ENCODE peak calls at places on chromosome 10, in nine cellular contexts. One of them, this sample, is unnamed.

GRCh38 chr10:97540669-97541500 is 31.7 kb upstream of the ANKRD2 start:
- DNase-seq in A549: no peak
- DNase-seq in GM12891: no peak
- DNase-seq in nucleus accumbens: no peak
- DNase-seq in GM20000: no peak
- DNase-seq in fibroblast of pulmonary artery: peak; percentile 56
- DNase-seq in NCI-H1694 treated with DMSO at 0.1 percent for 48 hours: no peak
- DNase-seq in GM13976: no peak
- DNase-seq in fibroblast of mammary gland: peak; percentile 49
- DNase-seq in this sample: no peak

GRCh38 chr10:44393051-44393630 is 8.2 kb upstream of the CXCL12 start:
- DNase-seq in A549: no peak
- DNase-seq in GM12891: no peak
- DNase-seq in nucleus accumbens: no peak
- DNase-seq in GM20000: no peak
- DNase-seq in fibroblast of pulmonary artery: no peak
- DNase-seq in NCI-H1694 treated with DMSO at 0.1 percent for 48 hours: no peak
- DNase-seq in GM13976: no peak
- DNase-seq in fibroblast of mammary gland: no peak
- DNase-seq in this sample: no peak

GRCh38 chr10:15280462-15280861 is 90.6 kb downstream of the FAM171A1 start:
- DNase-seq in A549: no peak
- DNase-seq in GM12891: no peak
- DNase-seq in nucleus accumbens: no peak
- DNase-seq in GM20000: no peak
- DNase-seq in fibroblast of pulmonary artery: peak; percentile 50
- DNase-seq in NCI-H1694 treated with DMSO at 0.1 percent for 48 hours: no peak
- DNase-seq in GM13976: no peak
- DNase-seq in fibroblast of mammary gland: no peak
- DNase-seq in this sample: no peak

GRCh38 chr10:45580781-45581496 is 91.6 kb downstream of the ZFAND4 start:
- DNase-seq in A549: no peak
- DNase-seq in GM12891: no peak
- DNase-seq in nucleus accumbens: no peak
- DNase-seq in GM20000: peak; percentile 30
- DNase-seq in fibroblast of pulmonary artery: no peak
- DNase-seq in NCI-H1694 treated with DMSO at 0.1 percent for 48 hours: no peak
- DNase-seq in GM13976: no peak
- DNase-seq in fibroblast of mammary gland: no peak
- DNase-seq in this sample: no peak

GRCh38 chr10:109018892-109019507 is 904.3 kb downstream of the XPNPEP1 start:
- DNase-seq in A549: no peak
- DNase-seq in GM12891: no peak
- DNase-seq in nucleus accumbens: no peak
- DNase-seq in GM20000: no peak
- DNase-seq in fibroblast of pulmonary artery: no peak
- DNase-seq in NCI-H1694 treated with DMSO at 0.1 percent for 48 hours: peak; percentile 45
- DNase-seq in GM13976: no peak
- DNase-seq in fibroblast of mammary gland: peak; percentile 12
- DNase-seq in this sample: no peak

GRCh38 chr10:116271593-116272496 is 1.2 kb downstream of the GFRA1 start:
- DNase-seq in A549: peak; percentile 31
- DNase-seq in GM12891: no peak
- DNase-seq in nucleus accumbens: no peak
- DNase-seq in GM20000: peak; percentile 56
- DNase-seq in fibroblast of pulmonary artery: no peak
- DNase-seq in NCI-H1694 treated with DMSO at 0.1 percent for 48 hours: no peak
- DNase-seq in GM13976: no peak
- DNase-seq in fibroblast of mammary gland: no peak
- DNase-seq in this sample: peak; percentile 19

GRCh38 chr10:33015798-33016547 is 57.9 kb upstream of the ITGB1 start:
- DNase-seq in A549: no peak
- DNase-seq in GM12891: no peak
- DNase-seq in nucleus accumbens: no peak
- DNase-seq in GM20000: no peak
- DNase-seq in fibroblast of pulmonary artery: no peak
- DNase-seq in NCI-H1694 treated with DMSO at 0.1 percent for 48 hours: no peak
- DNase-seq in GM13976: no peak
- DNase-seq in fibroblast of mammary gland: peak; percentile 83
- DNase-seq in this sample: no peak

GRCh38 chr10:88244781-88245350 is 338.3 kb downstream of the RNLS start:
- DNase-seq in A549: no peak
- DNase-seq in GM12891: no peak
- DNase-seq in nucleus accumbens: no peak
- DNase-seq in GM20000: no peak
- DNase-seq in fibroblast of pulmonary artery: no peak
- DNase-seq in NCI-H1694 treated with DMSO at 0.1 percent for 48 hours: no peak
- DNase-seq in GM13976: no peak
- DNase-seq in fibroblast of mammary gland: no peak
- DNase-seq in this sample: no peak

GRCh38 chr10:86664370-86665217 is 3.7 kb upstream of the LDB3 start:
- DNase-seq in A549: no peak
- DNase-seq in GM12891: no peak
- DNase-seq in nucleus accumbens: no peak
- DNase-seq in GM20000: no peak
- DNase-seq in fibroblast of pulmonary artery: no peak
- DNase-seq in NCI-H1694 treated with DMSO at 0.1 percent for 48 hours: no peak
- DNase-seq in GM13976: no peak
- DNase-seq in fibroblast of mammary gland: no peak
- DNase-seq in this sample: peak; percentile 40

GRCh38 chr10:70122742-70123141 is 9.9 kb downstream of the AIFM2 start:
- DNase-seq in A549: no peak
- DNase-seq in GM12891: no peak
- DNase-seq in nucleus accumbens: no peak
- DNase-seq in GM20000: no peak
- DNase-seq in fibroblast of pulmonary artery: peak; percentile 29
- DNase-seq in NCI-H1694 treated with DMSO at 0.1 percent for 48 hours: no peak
- DNase-seq in GM13976: no peak
- DNase-seq in fibroblast of mammary gland: no peak
- DNase-seq in this sample: no peak

GRCh38 chr10:110344622-110345021 is 39.9 kb upstream of the SMNDC1 start:
- DNase-seq in A549: no peak
- DNase-seq in GM12891: no peak
- DNase-seq in nucleus accumbens: no peak
- DNase-seq in GM20000: no peak
- DNase-seq in fibroblast of pulmonary artery: no peak
- DNase-seq in NCI-H1694 treated with DMSO at 0.1 percent for 48 hours: peak; percentile 15
- DNase-seq in GM13976: no peak
- DNase-seq in fibroblast of mammary gland: no peak
- DNase-seq in this sample: no peak

GRCh38 chr10:46226900-46227558 is 59.8 kb upstream of the ANTXRL start:
- DNase-seq in A549: no peak
- DNase-seq in GM12891: no peak
- DNase-seq in nucleus accumbens: no peak
- DNase-seq in GM20000: no peak
- DNase-seq in fibroblast of pulmonary artery: no peak
- DNase-seq in NCI-H1694 treated with DMSO at 0.1 percent for 48 hours: no peak
- DNase-seq in GM13976: no peak
- DNase-seq in fibroblast of mammary gland: no peak
- DNase-seq in this sample: no peak

GRCh38 chr10:22931948-22932347 is 4.1 kb downstream of the ARMC3 start:
- DNase-seq in A549: no peak
- DNase-seq in GM12891: no peak
- DNase-seq in nucleus accumbens: no peak
- DNase-seq in GM20000: no peak
- DNase-seq in fibroblast of pulmonary artery: peak; percentile 42
- DNase-seq in NCI-H1694 treated with DMSO at 0.1 percent for 48 hours: no peak
- DNase-seq in GM13976: no peak
- DNase-seq in fibroblast of mammary gland: peak; percentile 84
- DNase-seq in this sample: no peak

GRCh38 chr10:129849853-129850252 is 114.2 kb downstream of the EBF3 start:
- DNase-seq in A549: no peak
- DNase-seq in GM12891: no peak
- DNase-seq in nucleus accumbens: no peak
- DNase-seq in GM20000: no peak
- DNase-seq in fibroblast of pulmonary artery: no peak
- DNase-seq in NCI-H1694 treated with DMSO at 0.1 percent for 48 hours: no peak
- DNase-seq in GM13976: no peak
- DNase-seq in fibroblast of mammary gland: no peak
- DNase-seq in this sample: no peak

GRCh38 chr10:95837368-95837776 is 70.4 kb upstream of the CC2D2B start:
- DNase-seq in A549: no peak
- DNase-seq in GM12891: no peak
- DNase-seq in nucleus accumbens: no peak
- DNase-seq in GM20000: no peak
- DNase-seq in fibroblast of pulmonary artery: no peak
- DNase-seq in NCI-H1694 treated with DMSO at 0.1 percent for 48 hours: no peak
- DNase-seq in GM13976: no peak
- DNase-seq in fibroblast of mammary gland: no peak
- DNase-seq in this sample: no peak

GRCh38 chr10:102775973-102776669 is 32.4 kb downstream of the WBP1L start:
- DNase-seq in A549: no peak
- DNase-seq in GM12891: no peak
- DNase-seq in nucleus accumbens: peak; percentile 19
- DNase-seq in GM20000: no peak
- DNase-seq in fibroblast of pulmonary artery: peak; percentile 96
- DNase-seq in NCI-H1694 treated with DMSO at 0.1 percent for 48 hours: no peak
- DNase-seq in GM13976: no peak
- DNase-seq in fibroblast of mammary gland: peak; percentile 87
- DNase-seq in this sample: peak; percentile 75

GRCh38 chr10:97731346-97732051 is 5.4 kb upstream of the ZFYVE27 start:
- DNase-seq in A549: peak; percentile 60
- DNase-seq in GM12891: no peak
- DNase-seq in nucleus accumbens: no peak
- DNase-seq in GM20000: peak; percentile 54
- DNase-seq in fibroblast of pulmonary artery: peak; percentile 85
- DNase-seq in NCI-H1694 treated with DMSO at 0.1 percent for 48 hours: peak; percentile 52
- DNase-seq in GM13976: peak; percentile 61
- DNase-seq in fibroblast of mammary gland: peak; percentile 79
- DNase-seq in this sample: peak; percentile 58

GRCh38 chr10:71711052-71711623 is 8.4 kb downstream of the C10orf105 start:
- DNase-seq in A549: no peak
- DNase-seq in GM12891: no peak
- DNase-seq in nucleus accumbens: no peak
- DNase-seq in GM20000: no peak
- DNase-seq in fibroblast of pulmonary artery: no peak
- DNase-seq in NCI-H1694 treated with DMSO at 0.1 percent for 48 hours: no peak
- DNase-seq in GM13976: no peak
- DNase-seq in fibroblast of mammary gland: no peak
- DNase-seq in this sample: no peak

GRCh38 chr10:3873728-3874461 is 88.9 kb upstream of the KLF6 start:
- DNase-seq in A549: peak; percentile 62
- DNase-seq in GM12891: no peak
- DNase-seq in nucleus accumbens: no peak
- DNase-seq in GM20000: peak; percentile 77
- DNase-seq in fibroblast of pulmonary artery: peak; percentile 87
- DNase-seq in NCI-H1694 treated with DMSO at 0.1 percent for 48 hours: no peak
- DNase-seq in GM13976: peak; percentile 80
- DNase-seq in fibroblast of mammary gland: peak; percentile 75
- DNase-seq in this sample: no peak

GRCh38 chr10:88282876-88283275 is 300.2 kb downstream of the RNLS start:
- DNase-seq in A549: no peak
- DNase-seq in GM12891: no peak
- DNase-seq in nucleus accumbens: no peak
- DNase-seq in GM20000: no peak
- DNase-seq in fibroblast of pulmonary artery: peak; percentile 11
- DNase-seq in NCI-H1694 treated with DMSO at 0.1 percent for 48 hours: no peak
- DNase-seq in GM13976: no peak
- DNase-seq in fibroblast of mammary gland: peak; percentile 60
- DNase-seq in this sample: no peak

GRCh38 chr10:94524146-94524545 is 21.4 kb upstream of the HELLS start:
- DNase-seq in A549: no peak
- DNase-seq in GM12891: no peak
- DNase-seq in nucleus accumbens: no peak
- DNase-seq in GM20000: no peak
- DNase-seq in fibroblast of pulmonary artery: peak; percentile 24
- DNase-seq in NCI-H1694 treated with DMSO at 0.1 percent for 48 hours: no peak
- DNase-seq in GM13976: no peak
- DNase-seq in fibroblast of mammary gland: peak; percentile 63
- DNase-seq in this sample: no peak

GRCh38 chr10:99524736-99525380 is 7.9 kb upstream of the NKX2-3 start:
- DNase-seq in A549: no peak
- DNase-seq in GM12891: no peak
- DNase-seq in nucleus accumbens: no peak
- DNase-seq in GM20000: no peak
- DNase-seq in fibroblast of pulmonary artery: no peak
- DNase-seq in NCI-H1694 treated with DMSO at 0.1 percent for 48 hours: no peak
- DNase-seq in GM13976: no peak
- DNase-seq in fibroblast of mammary gland: no peak
- DNase-seq in this sample: no peak

GRCh38 chr10:94000638-94001420 is 7.1 kb downstream of the PLCE1 start:
- DNase-seq in A549: no peak
- DNase-seq in GM12891: no peak
- DNase-seq in nucleus accumbens: no peak
- DNase-seq in GM20000: no peak
- DNase-seq in fibroblast of pulmonary artery: no peak
- DNase-seq in NCI-H1694 treated with DMSO at 0.1 percent for 48 hours: no peak
- DNase-seq in GM13976: no peak
- DNase-seq in fibroblast of mammary gland: no peak
- DNase-seq in this sample: no peak

GRCh38 chr10:3853547-3853989 is 68.6 kb upstream of the KLF6 start:
- DNase-seq in A549: no peak
- DNase-seq in GM12891: no peak
- DNase-seq in nucleus accumbens: no peak
- DNase-seq in GM20000: no peak
- DNase-seq in fibroblast of pulmonary artery: peak; percentile 24
- DNase-seq in NCI-H1694 treated with DMSO at 0.1 percent for 48 hours: no peak
- DNase-seq in GM13976: no peak
- DNase-seq in fibroblast of mammary gland: peak; percentile 49
- DNase-seq in this sample: no peak

GRCh38 chr10:124745678-124746077 is 1.5 kb upstream of the FAM53B start:
- DNase-seq in A549: peak; percentile 49
- DNase-seq in GM12891: no peak
- DNase-seq in nucleus accumbens: no peak
- DNase-seq in GM20000: no peak
- DNase-seq in fibroblast of pulmonary artery: peak; percentile 79
- DNase-seq in NCI-H1694 treated with DMSO at 0.1 percent for 48 hours: peak; percentile 11
- DNase-seq in GM13976: no peak
- DNase-seq in fibroblast of mammary gland: peak; percentile 81
- DNase-seq in this sample: no peak

GRCh38 chr10:104109908-104110662 is 11.9 kb upstream of the SFR1 start:
- DNase-seq in A549: peak; percentile 62
- DNase-seq in GM12891: no peak
- DNase-seq in nucleus accumbens: no peak
- DNase-seq in GM20000: no peak
- DNase-seq in fibroblast of pulmonary artery: peak; percentile 75
- DNase-seq in NCI-H1694 treated with DMSO at 0.1 percent for 48 hours: no peak
- DNase-seq in GM13976: no peak
- DNase-seq in fibroblast of mammary gland: peak; percentile 94
- DNase-seq in this sample: no peak

GRCh38 chr10:104337985-104338735 is at the start of gene ITPRIP:
- DNase-seq in A549: peak; percentile 81
- DNase-seq in GM12891: peak; percentile 58
- DNase-seq in nucleus accumbens: peak; percentile 48
- DNase-seq in GM20000: peak; percentile 81
- DNase-seq in fibroblast of pulmonary artery: peak; percentile 93
- DNase-seq in NCI-H1694 treated with DMSO at 0.1 percent for 48 hours: peak; percentile 40
- DNase-seq in GM13976: peak; percentile 80
- DNase-seq in fibroblast of mammary gland: peak; percentile 85
- DNase-seq in this sample: peak; percentile 65

GRCh38 chr10:120824864-120825263 is 26.3 kb upstream of the WDR11 start:
- DNase-seq in A549: peak; percentile 20
- DNase-seq in GM12891: no peak
- DNase-seq in nucleus accumbens: no peak
- DNase-seq in GM20000: peak; percentile 39
- DNase-seq in fibroblast of pulmonary artery: peak; percentile 11
- DNase-seq in NCI-H1694 treated with DMSO at 0.1 percent for 48 hours: no peak
- DNase-seq in GM13976: peak; percentile 39
- DNase-seq in fibroblast of mammary gland: peak; percentile 4
- DNase-seq in this sample: peak; percentile 7

GRCh38 chr10:21194510-21194993 is 297.4 kb upstream of the NEBL start:
- DNase-seq in A549: peak; percentile 55
- DNase-seq in GM12891: no peak
- DNase-seq in nucleus accumbens: no peak
- DNase-seq in GM20000: no peak
- DNase-seq in fibroblast of pulmonary artery: peak; percentile 66
- DNase-seq in NCI-H1694 treated with DMSO at 0.1 percent for 48 hours: no peak
- DNase-seq in GM13976: no peak
- DNase-seq in fibroblast of mammary gland: peak; percentile 66
- DNase-seq in this sample: no peak

GRCh38 chr10:79585870-79586527 is 24.7 kb upstream of the SFTPA1 start:
- DNase-seq in A549: no peak
- DNase-seq in GM12891: no peak
- DNase-seq in nucleus accumbens: no peak
- DNase-seq in GM20000: no peak
- DNase-seq in fibroblast of pulmonary artery: no peak
- DNase-seq in NCI-H1694 treated with DMSO at 0.1 percent for 48 hours: no peak
- DNase-seq in GM13976: no peak
- DNase-seq in fibroblast of mammary gland: no peak
- DNase-seq in this sample: no peak

GRCh38 chr10:105183506-105183905 is 542.4 kb downstream of the SORCS3 start:
- DNase-seq in A549: no peak
- DNase-seq in GM12891: no peak
- DNase-seq in nucleus accumbens: no peak
- DNase-seq in GM20000: no peak
- DNase-seq in fibroblast of pulmonary artery: no peak
- DNase-seq in NCI-H1694 treated with DMSO at 0.1 percent for 48 hours: no peak
- DNase-seq in GM13976: no peak
- DNase-seq in fibroblast of mammary gland: no peak
- DNase-seq in this sample: no peak